ENCODE peak calls at places on chromosomes 2 and 18, in nine cellular contexts. N, H, C, K, O, Q, M, W and L are unnamed samples.

GRCh38 chr2:191927319-191927867 is 80.5 kb upstream of the CAVIN2 start:
- DNase-seq in O (peak; percentile 29), Q (peak; percentile 87), N (peak; percentile 56), K (peak; percentile 29), H (no peak), M (no peak), C (peak; percentile 74), W (no peak), L (no peak)

GRCh38 chr2:216344958-216345315 is 27.3 kb downstream of the MARCHF4 start:
- DNase-seq in O (no peak), N (no peak), C (no peak), H (no peak), W (no peak), M (no peak), Q (no peak), K (no peak), L (no peak)

GRCh38 chr18:23798824-23799223 is 109.6 kb downstream of the LAMA3 start:
- DNase-seq in O (no peak), H (no peak), C (no peak), Q (no peak), W (no peak), K (no peak), M (no peak), N (no peak), L (no peak)

GRCh38 chr2:134537121-134537520 is 181.7 kb downstream of the TMEM163 start:
- DNase-seq in H (no peak), O (no peak), C (no peak), N (no peak), K (no peak), W (no peak), M (no peak), Q (no peak), L (no peak)

GRCh38 chr2:133666621-133667020 is 98.4 kb upstream of the NCKAP5 start:
- DNase-seq in C (peak; percentile 54), M (no peak), N (no peak), K (no peak), H (no peak), Q (no peak), W (no peak), O (no peak), L (no peak)

GRCh38 chr2:241925277-241925676 is 55.7 kb downstream of the RTP5 start:
- DNase-seq in C (no peak), H (no peak), O (no peak), Q (no peak), N (no peak), M (no peak), W (no peak), K (no peak), L (no peak)

GRCh38 chr2:64654993-64655666 is 1.4 kb upstream of the SERTAD2 start:
- DNase-seq in O (no peak), H (no peak), C (no peak), K (peak; percentile 48), W (peak; percentile 42), M (no peak), N (no peak), Q (no peak), L (no peak)

GRCh38 chr2:119408221-119408619 is 23.4 kb upstream of the TMEM37 start:
- DNase-seq in M (no peak), K (no peak), N (peak; percentile 51), C (no peak), H (no peak), W (no peak), O (no peak), Q (peak; percentile 21), L (no peak)

GRCh38 chr2:216690451-216691209 is 4.7 kb downstream of the IGFBP5 start:
- DNase-seq in M (no peak), O (peak; percentile 80), H (no peak), N (no peak), K (peak; percentile 42), Q (peak; percentile 28), C (peak; percentile 66), W (no peak), L (no peak)

GRCh38 chr2:207792244-207792785 is 22.6 kb upstream of the FZD5 start:
- DNase-seq in C (peak; percentile 66), N (no peak), Q (no peak), O (no peak), W (peak; percentile 84), M (no peak), K (no peak), H (no peak), L (no peak)

GRCh38 chr2:109602617-109603188 is 11.1 kb downstream of the SEPTIN10 start:
- DNase-seq in W (no peak), C (no peak), N (no peak), K (no peak), H (no peak), O (no peak), Q (no peak), M (no peak), L (no peak)

GRCh38 chr2:127115471-127116199 is 8.7 kb upstream of the BIN1 start:
- DNase-seq in M (no peak), K (no peak), O (no peak), Q (no peak), C (no peak), H (peak; percentile 4), N (peak; percentile 11), W (no peak), L (no peak)

GRCh38 chr18:8224576-8224975 is 384.7 kb upstream of the RAB12 start:
- DNase-seq in H (no peak), Q (no peak), W (no peak), N (no peak), K (no peak), O (no peak), M (no peak), C (peak; percentile 28), L (no peak)

DNA sequence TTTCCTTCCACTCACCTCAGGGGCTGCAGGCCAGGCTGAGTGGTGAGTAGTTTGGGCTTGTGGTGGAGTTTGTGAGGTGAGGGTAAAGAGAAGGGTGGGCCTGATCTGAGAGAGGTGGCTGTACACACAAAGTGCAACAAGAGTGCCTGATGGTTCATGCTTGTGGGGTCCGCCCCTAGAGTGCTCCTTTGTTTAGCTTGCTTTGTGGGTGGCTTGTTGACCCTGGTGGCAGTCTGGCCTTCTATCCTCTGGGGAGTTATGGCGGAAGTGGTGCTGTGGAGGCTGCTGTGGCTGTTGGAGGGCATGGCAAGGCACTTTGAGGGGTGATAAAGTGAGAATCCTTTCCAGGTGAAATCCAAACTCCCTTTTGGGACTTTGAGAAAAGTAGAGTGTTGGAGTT is 10.6 kb downstream of the UBE2F start:
- DNase-seq in W (no peak), Q (no peak), N (no peak), M (no peak), H (no peak), C (no peak), K (no peak), O (no peak), L (no peak)
- H3K4me1 ChIP-seq in W (no peaks in the 10 kb centered on the region), Q (peaks cover 48% of the 10 kb centered on the region), N (peaks cover 5% of the 10 kb centered on the region), M (peaks cover 59% of the 10 kb centered on the region), H (peaks cover 6% of the 10 kb centered on the region), C (peaks cover 5% of the 10 kb centered on the region), K (no peaks in the 10 kb centered on the region), O (peaks cover 40% of the 10 kb centered on the region), L (peaks cover 32% of the 10 kb centered on the region)

DNA sequence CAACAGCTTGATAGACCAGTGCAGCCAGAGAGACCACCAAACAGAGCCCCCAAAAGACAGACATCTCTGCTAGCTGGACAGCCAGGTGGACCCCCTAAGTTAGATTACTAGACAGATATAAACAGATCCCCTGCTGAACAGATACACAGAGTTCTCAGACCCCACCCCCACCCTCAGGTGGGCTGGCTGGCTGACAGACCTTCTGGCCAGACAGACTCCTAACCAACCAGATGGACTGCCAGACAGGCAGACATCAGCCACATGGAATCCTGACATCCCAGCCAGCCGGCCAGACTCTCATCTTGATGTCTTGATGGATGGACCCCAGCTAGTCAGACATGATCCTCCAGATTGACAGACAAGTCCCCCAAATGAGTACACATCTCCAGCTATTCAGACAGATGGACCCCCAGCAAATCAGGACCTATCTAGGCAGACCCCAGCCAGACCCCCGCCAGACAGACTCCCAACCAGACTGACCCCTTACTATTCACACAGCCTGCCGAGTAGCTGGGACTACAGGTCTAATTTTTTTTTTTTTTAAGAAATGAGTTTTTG is 18.0 kb downstream of the PTPN18 start:
- DNase-seq in W (no peak), K (no peak), M (no peak), C (no peak), Q (no peak), O (no peak), N (no peak), H (peak; percentile 51), L (no peak)
- H3K4me1 ChIP-seq in W (no peaks in the 10 kb centered on the region), K (peaks cover 13% of the 10 kb centered on the region), M (peaks cover 37% of the 10 kb centered on the region), C (peaks cover 10% of the 10 kb centered on the region), Q (peaks cover 30% of the 10 kb centered on the region), O (peaks cover 4% of the 10 kb centered on the region), N (peaks cover 10% of the 10 kb centered on the region), H (peaks cover 22% of the 10 kb centered on the region), L (peaks cover 20% of the 10 kb centered on the region)

GRCh38 chr2:70104231-70105111 is 17.2 kb downstream of the PCBP1 start:
- DNase-seq in N (peak; percentile 55), H (no peak), W (peak; percentile 69), K (peak; percentile 37), M (no peak), C (peak; percentile 79), O (no peak), Q (peak; percentile 79), L (no peak)

GRCh38 chr2:70098032-70098431 is 10.8 kb downstream of the PCBP1 start:
- DNase-seq in K (no peak), M (no peak), Q (no peak), C (no peak), N (no peak), W (no peak), O (no peak), H (no peak), L (no peak)

GRCh38 chr2:70099270-70099669 is 12.0 kb downstream of the PCBP1 start:
- DNase-seq in M (no peak), W (no peak), N (no peak), K (no peak), O (no peak), H (no peak), Q (no peak), C (no peak), L (no peak)

GRCh38 chr2:70103531-70104061 is 16.3 kb downstream of the PCBP1 start:
- DNase-seq in C (no peak), M (no peak), W (no peak), K (peak; percentile 18), N (no peak), O (no peak), Q (no peak), H (no peak), L (no peak)

GRCh38 chr2:70101174-70101573 is 13.9 kb downstream of the PCBP1 start:
- DNase-seq in H (no peak), W (no peak), Q (no peak), M (no peak), O (no peak), N (no peak), K (no peak), C (no peak), L (no peak)
- H3K4me1 ChIP-seq in H (peaks cover 8% of the 10 kb centered on the region), W (peaks cover 34% of the 10 kb centered on the region), Q (peaks cover 20% of the 10 kb centered on the region), M (peaks cover 9% of the 10 kb centered on the region), O (no peaks in the 10 kb centered on the region), N (no peaks in the 10 kb centered on the region), K (peaks cover 17% of the 10 kb centered on the region), C (peaks cover 3% of the 10 kb centered on the region), L (peaks cover 27% of the 10 kb centered on the region)

DNA sequence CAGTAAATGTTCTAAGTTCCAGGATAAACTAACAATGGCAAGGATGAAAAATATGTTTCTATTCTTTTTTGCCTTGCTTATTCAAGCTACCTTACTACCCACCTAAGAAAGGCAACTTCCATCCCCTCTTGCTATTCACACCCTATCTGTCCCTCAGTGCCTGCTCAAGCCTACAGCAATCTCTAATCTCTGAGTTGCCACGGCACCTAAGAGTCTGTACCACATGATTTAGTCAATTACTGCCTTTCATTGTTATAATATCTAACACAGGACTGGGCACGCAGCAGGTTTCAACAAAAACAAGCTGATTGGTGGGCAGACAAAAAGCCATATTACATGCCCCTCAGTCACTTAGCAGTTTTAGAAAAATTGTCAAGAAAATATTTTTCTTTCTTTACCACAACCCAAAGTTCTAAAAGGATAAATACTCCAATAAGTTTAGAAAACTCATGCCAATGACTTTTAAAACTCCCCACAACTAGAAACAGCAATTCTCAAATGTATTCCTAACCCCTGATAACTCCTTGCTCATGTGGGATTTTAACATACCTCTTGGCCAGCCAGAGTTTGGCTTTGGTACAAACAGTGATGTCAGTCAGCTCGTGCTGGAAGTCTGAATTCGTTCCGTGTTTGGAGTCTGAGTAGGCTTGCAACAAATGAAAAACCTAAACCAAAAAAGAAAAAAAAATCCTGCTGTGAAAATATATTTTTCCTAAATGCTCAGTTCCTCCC is 117.3 kb upstream of the ZFP36L2 start:
- DNase-seq in O (peak; percentile 78), N (peak; percentile 70), W (no peak), M (peak; percentile 71), K (no peak), Q (peak; percentile 84), H (no peak), C (peak; percentile 97), L (peak; percentile 65)
- H3K4me1 ChIP-seq in O (peaks cover 19% of the 10 kb centered on the region), N (peaks cover 45% of the 10 kb centered on the region), W (peaks cover 24% of the 10 kb centered on the region), M (peaks cover 93% of the 10 kb centered on the region), K (peaks cover 19% of the 10 kb centered on the region), Q (peaks cover 37% of the 10 kb centered on the region), H (peaks cover 37% of the 10 kb centered on the region), C (peaks cover 39% of the 10 kb centered on the region), L (peaks cover 25% of the 10 kb centered on the region)